ENCODE peak calls at places on chromosomes 12 and 14, in four cellular contexts. Q is breast epithelium, C is fibroblast of pulmonary artery, V is psoas muscle. H is an unnamed sample.

GRCh38 chr14:91138511-91139359 is 24.9 kb downstream of the DGLUCY start:
- DNase-seq in C (peak), V (no peak), Q (no peak), H (peak)

GRCh38 chr12:19872745-19873144 is 433.5 kb downstream of the AEBP2 start:
- DNase-seq in Q (no peak), C (no peak), V (no peak), H (no peak)

GRCh38 chr14:54177861-54178591 is 218.8 kb upstream of the CDKN3 start:
- DNase-seq in Q (no peak), C (no peak), V (no peak), H (no peak)

GRCh38 chr14:92568621-92569479 is 55.3 kb downstream of the RIN3 start:
- DNase-seq in C (no peak), Q (no peak), V (peak), H (no peak)

GRCh38 chr12:107134558-107134957 is 41.2 kb upstream of the CRY1 start:
- DNase-seq in V (no peak), C (no peak), Q (no peak), H (no peak)

GRCh38 chr12:27031531-27031930 is 9.2 kb downstream of the MED21 start:
- DNase-seq in Q (no peak), V (no peak), C (no peak), H (no peak)

GRCh38 chr12:65699251-65699650 is 125.0 kb upstream of the HMGA2 start:
- DNase-seq in C (peak), V (no peak), Q (no peak), H (peak)

GRCh38 chr12:12488296-12488695 is 74.4 kb downstream of the DUSP16 start:
- DNase-seq in V (no peak), C (no peak), Q (no peak), H (no peak)

GRCh38 chr12:51970904-51971646 is 19.6 kb downstream of the ACVR1B start:
- DNase-seq in C (peak), V (no peak), Q (no peak), H (peak)

GRCh38 chr12:72974954-72975555 is 702.9 kb downstream of the TRHDE start:
- DNase-seq in V (no peak), Q (no peak), C (no peak), H (peak)

GRCh38 chr14:71526388-71526787 is 405.8 kb upstream of the RGS6 start:
- DNase-seq in C (no peak), Q (no peak), V (no peak), H (no peak)

GRCh38 chr12:130571734-130572133 is 144.4 kb downstream of the RIMBP2 start:
- DNase-seq in V (no peak), Q (no peak), C (no peak), H (no peak)

GRCh38 chr14:76844223-76844622 is 18.0 kb downstream of the LRRC74A start:
- DNase-seq in C (peak), Q (no peak), V (peak), H (peak)

GRCh38 chr12:43540474-43540873 is 11.5 kb downstream of the ADAMTS20 start:
- DNase-seq in V (no peak), C (no peak), Q (no peak), H (peak)

GRCh38 chr12:49892732-49893317 is 10.9 kb downstream of the FAIM2 start:
- DNase-seq in V (no peak), C (no peak), Q (no peak), H (no peak)

GRCh38 chr14:91339606-91340369 is 77.8 kb downstream of the CCDC88C start:
- DNase-seq in Q (no peak), C (no peak), V (no peak), H (no peak)

GRCh38 chr12:10521555-10521954 is 15.9 kb downstream of the EIF2S3B start:
- DNase-seq in V (no peak), C (no peak), Q (no peak), H (no peak)

GRCh38 chr14:48052973-48053372 is 377.6 kb upstream of the MDGA2 start:
- DNase-seq in C (no peak), V (no peak), Q (no peak), H (no peak)

GRCh38 chr14:77339407-77339806 is 18.6 kb downstream of the GSTZ1 start:
- DNase-seq in C (peak), Q (no peak), V (no peak), H (peak)

GRCh38 chr14:59278111-59278510 is 89.6 kb downstream of the DAAM1 start:
- DNase-seq in Q (no peak), V (no peak), C (peak), H (peak)

GRCh38 chr12:10304161-10304574 is 3.5 kb upstream of the KLRD1 start:
- DNase-seq in C (peak), V (no peak), Q (no peak), H (peak)

GRCh38 chr12:70895956-70896355 is 24.6 kb downstream of the PTPRR start:
- DNase-seq in Q (no peak), V (no peak), C (no peak), H (no peak)

GRCh38 chr14:32809255-32809654 is 129.4 kb upstream of the NPAS3 start:
- DNase-seq in Q (no peak), V (no peak), C (no peak), H (no peak)
- H3K4me3 ChIP-seq in Q (no peak), V (no peak), C (no peak), H (no peak)

DNA sequence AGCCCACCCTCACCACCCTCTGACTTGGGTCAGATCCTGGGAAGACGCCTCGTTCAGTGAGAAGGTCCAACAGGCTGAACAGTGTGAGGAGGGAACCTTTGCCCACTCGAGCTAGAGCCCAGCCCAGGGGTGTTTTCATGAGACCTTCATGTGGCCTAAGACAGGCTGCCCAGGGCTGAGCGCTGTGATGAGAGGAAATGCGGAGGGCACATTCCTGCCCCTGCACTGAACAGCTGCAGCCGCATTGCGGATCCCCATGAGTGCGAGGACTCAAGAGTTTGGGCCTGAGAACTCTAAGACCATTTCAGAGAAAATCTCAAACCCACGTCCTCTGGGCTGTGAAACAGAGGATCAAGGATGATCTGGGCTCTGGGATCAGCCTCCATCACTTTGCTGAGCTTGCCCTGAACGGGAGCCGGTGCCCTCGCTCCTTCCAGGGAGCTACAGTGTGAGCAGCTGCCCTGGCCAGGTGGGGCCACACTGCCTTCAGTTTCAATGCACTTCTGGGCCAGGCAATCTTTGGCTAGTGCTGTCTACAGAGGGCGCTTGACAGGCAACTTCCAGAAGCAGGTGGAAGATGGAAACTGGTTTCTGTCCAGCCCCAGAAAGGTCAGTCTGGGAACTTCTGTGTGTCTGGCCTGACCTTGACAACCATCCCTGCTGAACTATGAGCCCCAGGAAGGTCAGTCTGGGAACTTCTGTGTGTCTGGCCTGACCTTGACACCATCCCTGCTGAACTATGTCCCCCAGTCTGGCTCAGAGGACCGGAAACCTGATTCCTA is 43.5 kb upstream of the P2RX7 start:
- DNase-seq in C (no peak), V (no peak), Q (no peak), H (no peak)
- TF ChIP-seq CTCF in C (no peak), V (no peak), Q (no peak), H (no peak)

GRCh38 chr12:116879509-116880212 is 1.6 kb downstream of the HRK start:
- DNase-seq in C (no peak), Q (no peak), V (no peak), H (peak)

GRCh38 chr12:116880213-116880816 is 926 bp downstream of the HRK start:
- DNase-seq in V (no peak), Q (no peak), C (no peak), H (peak)

GRCh38 chr12:116881867-116882507 is 746 bp upstream of the HRK start:
- DNase-seq in C (no peak), V (no peak), Q (no peak), H (no peak)

GRCh38 chr12:116881325-116881866 is at the start of gene HRK:
- DNase-seq in Q (no peak), C (no peak), V (no peak), H (peak)

DNA sequence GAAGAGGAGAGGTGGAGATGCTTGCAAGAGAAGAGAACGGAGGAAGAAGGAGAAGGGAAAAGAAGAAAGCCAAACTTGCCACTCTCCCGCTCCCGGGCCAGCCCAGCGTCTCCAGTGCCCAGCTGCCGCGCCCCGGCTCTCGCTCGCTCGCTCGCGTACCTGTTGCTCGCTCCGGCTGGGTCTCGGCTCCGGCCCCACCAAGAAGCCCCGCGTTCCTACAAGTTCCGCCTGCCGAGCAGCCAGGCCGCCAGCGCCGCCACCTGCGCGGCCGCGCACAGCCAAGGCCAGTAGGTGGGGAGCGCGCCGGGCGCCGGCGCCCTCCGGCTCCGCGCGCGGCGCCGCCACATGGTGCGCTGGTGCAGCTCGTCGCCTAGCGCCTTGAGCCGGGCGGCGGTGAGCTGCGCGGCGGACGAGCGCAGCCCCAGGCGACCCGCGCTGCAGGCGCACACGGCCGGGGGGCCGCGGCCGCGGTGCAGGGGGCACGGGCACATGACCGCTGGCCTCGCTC is 370 bp downstream of the HRK start:
- DNase-seq in Q (no peak), C (peak), V (peak), H (peak)
- H3K4me3 ChIP-seq in Q (no peak), C (no peak), V (peak), H (no peak)

DNA sequence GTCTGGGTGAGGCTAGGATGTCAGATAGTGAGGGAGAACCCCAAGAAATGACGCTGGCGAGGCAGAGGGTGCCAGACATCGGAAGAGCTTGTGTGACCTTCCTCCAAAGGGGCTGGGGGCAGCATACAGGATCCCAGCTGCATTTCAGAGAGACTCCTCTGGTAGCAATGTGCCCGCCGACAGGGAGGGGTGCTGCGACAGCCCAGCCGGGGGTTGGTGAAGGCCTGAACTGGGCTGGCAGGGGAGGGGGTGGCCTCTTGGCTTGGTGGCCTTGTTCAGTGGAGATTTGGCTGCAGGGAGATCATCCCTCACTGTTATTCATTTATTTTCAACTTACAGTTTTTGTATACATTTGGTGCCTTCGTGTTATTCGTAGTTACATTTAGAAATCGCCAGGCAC is 5.2 kb downstream of the TCHP start:
- DNase-seq in Q (no peak), C (no peak), V (no peak), H (no peak)
- TF ChIP-seq CTCF in Q (no peak), C (no peak), V (no peak), H (no peak)

DNA sequence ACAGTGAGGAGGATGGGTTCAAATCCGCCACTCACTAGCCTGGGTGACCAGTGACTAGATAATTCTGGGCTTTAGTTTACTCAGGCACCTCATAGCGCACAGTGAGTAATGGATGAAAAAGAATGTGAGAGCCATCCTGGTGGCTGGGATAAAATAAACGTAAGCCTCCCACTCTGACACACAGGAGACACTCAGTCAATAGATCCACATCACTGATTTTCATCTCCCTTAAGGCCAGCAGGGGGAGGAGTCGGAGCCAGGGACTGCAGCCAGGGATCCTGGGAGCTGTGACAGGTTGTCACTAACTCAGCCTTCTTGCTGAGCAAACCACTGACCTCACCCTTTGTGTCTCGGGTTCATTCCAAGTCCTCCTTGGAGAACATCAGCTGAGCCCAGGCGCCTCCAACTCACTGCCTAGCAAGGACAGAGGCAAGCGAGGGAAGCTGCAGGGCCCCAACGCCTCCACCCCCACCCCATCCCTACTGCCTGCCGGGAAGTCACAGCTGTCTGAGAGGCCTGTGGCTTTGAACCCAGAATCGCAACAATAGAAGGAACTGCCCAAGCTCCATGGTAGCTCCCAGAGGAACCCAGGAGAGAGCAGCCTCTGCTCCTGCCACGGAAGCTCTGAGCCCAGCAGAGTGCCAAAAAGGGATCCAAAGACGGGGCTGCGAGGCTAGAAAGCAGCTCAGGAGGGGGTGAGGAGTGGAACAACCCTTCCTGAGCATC is 30.7 kb downstream of the PXN start:
- DNase-seq in C (peak), V (peak), Q (peak), H (peak)
- H3K4me3 ChIP-seq in C (peak), V (peak), Q (no peak), H (no peak)

GRCh38 chr12:122980192-122981035 is at the start of gene ARL6IP4:
- DNase-seq in V (peak), Q (no peak), C (peak), H (peak)
- TF ChIP-seq CTCF in V (no peak), Q (no peak), C (no peak), H (no peak)

GRCh38 chr12:110345963-110346362 is 57.5 kb downstream of the ANAPC7 start:
- DNase-seq in Q (no peak), V (no peak), C (no peak), H (no peak)
- H3K4me3 ChIP-seq in Q (no peak), V (no peak), C (no peak), H (no peak)

GRCh38 chr14:89014570-89014847 is 190.1 kb downstream of the TTC8 start:
- DNase-seq in C (no peak), Q (no peak), V (no peak), H (no peak)

GRCh38 chr14:89017417-89017816 is 193.0 kb downstream of the TTC8 start:
- DNase-seq in V (no peak), C (no peak), Q (no peak), H (no peak)

GRCh38 chr14:89013098-89013504 is 188.7 kb downstream of the TTC8 start:
- DNase-seq in V (no peak), C (peak), Q (no peak), H (peak)

GRCh38 chr14:89013698-89014569 is 189.5 kb downstream of the TTC8 start:
- DNase-seq in V (no peak), Q (no peak), C (no peak), H (no peak)

DNA sequence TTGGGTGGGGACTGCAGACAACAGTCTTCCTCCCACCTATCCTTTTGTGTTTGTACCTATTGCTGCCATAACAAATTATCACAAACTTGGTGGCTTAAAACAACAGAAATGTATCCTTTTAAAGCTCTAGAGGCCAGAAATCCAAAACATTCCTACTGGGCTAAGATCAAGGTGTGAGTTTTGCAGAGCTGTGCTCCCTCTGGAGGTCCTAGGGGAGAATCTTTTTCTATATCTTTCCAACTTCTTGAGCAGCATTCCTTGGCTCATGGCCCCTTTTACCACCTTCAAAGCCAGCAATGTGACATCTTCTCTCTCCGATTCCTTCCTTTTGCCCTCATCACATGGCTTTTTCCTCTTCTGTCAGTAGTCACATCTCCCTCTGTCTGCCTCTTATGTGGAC is 190.6 kb downstream of the TTC8 start:
- DNase-seq in V (no peak), Q (no peak), C (peak), H (no peak)
- TF ChIP-seq CTCF in V (no peak), Q (no peak), C (peak), H (peak)

GRCh38 chr12:41917827-41918445 is 226.7 kb downstream of the GXYLT1 start:
- DNase-seq in Q (no peak), V (no peak), C (peak), H (peak)
- H3K4me3 ChIP-seq in Q (no peak), V (no peak), C (no peak), H (no peak)